ENCODE peak calls at places on chromosomes 13 and 19, in six cellular contexts. I is kidney tubule cell; B is GM04503; Q is upper lobe of right lung; E is activated CD8-positive, alpha-beta memory T cell treated with anti-CD3 and anti-CD28 coated beads for 24 hours; D is brain microvascular endothelial cell. R is an unnamed sample.

GRCh38 chr19:17749912-17750317 is 1.4 kb upstream of the FCHO1 start:
- DNase-seq in B (no peak), E (peak), Q (no peak), I (no peak), D (no peak), R (no peak)

GRCh38 chr19:9547870-9548269 is 9.4 kb upstream of the ZNF426 start:
- DNase-seq in E (no peak), B (no peak), Q (no peak), D (no peak), I (no peak), R (no peak)

GRCh38 chr19:42153606-42154405 is 21.6 kb upstream of the POU2F2 start:
- DNase-seq in B (no peak), E (no peak), D (no peak), Q (no peak), I (no peak), R (no peak)

GRCh38 chr19:46428278-46429141 is at the start of gene PNMA8C:
- DNase-seq in Q (peak), D (peak), I (peak), B (no peak), E (peak), R (peak)

GRCh38 chr19:23415561-23416191 is 20.4 kb upstream of the ZNF91 start:
- DNase-seq in Q (peak), D (no peak), E (peak), I (peak), B (no peak), R (no peak)

GRCh38 chr13:114013336-114013735 is 39.5 kb upstream of the C13orf46 start:
- DNase-seq in E (no peak), Q (no peak), D (no peak), B (no peak), I (no peak), R (no peak)

GRCh38 chr19:15113245-15114152 is 6.3 kb downstream of the SYDE1 start:
- DNase-seq in B (no peak), D (no peak), I (no peak), Q (no peak), E (no peak), R (no peak)

GRCh38 chr19:49290517-49290916 is 34.5 kb downstream of the SLC6A16 start:
- DNase-seq in D (no peak), B (no peak), E (no peak), I (no peak), Q (no peak), R (no peak)

GRCh38 chr19:1295169-1296012 is 9.7 kb downstream of the EFNA2 start:
- DNase-seq in D (no peak), B (no peak), E (peak), I (no peak), Q (no peak), R (no peak)

GRCh38 chr19:480016-480855 is 16.1 kb upstream of the MADCAM1 start:
- DNase-seq in Q (peak), E (peak), D (peak), I (peak), B (peak), R (no peak)

GRCh38 chr13:81171065-81171647 is 830.2 kb upstream of the SPRY2 start:
- DNase-seq in E (no peak), D (no peak), I (peak), Q (no peak), B (no peak), R (no peak)

GRCh38 chr19:10975374-10976036 is 14.7 kb downstream of the SMARCA4 start:
- DNase-seq in E (no peak), D (peak), I (peak), Q (no peak), B (peak), R (no peak)

GRCh38 chr19:13506550-13506878 is 235 bp upstream of the CACNA1A start:
- DNase-seq in D (no peak), Q (no peak), B (no peak), I (no peak), E (no peak), R (no peak)

GRCh38 chr19:952680-953500 is 27.1 kb downstream of the ARID3A start:
- DNase-seq in E (no peak), Q (no peak), I (no peak), B (no peak), D (no peak), R (no peak)

GRCh38 chr19:1745589-1746031 is 7.7 kb upstream of the ONECUT3 start:
- DNase-seq in I (peak), B (no peak), Q (no peak), E (no peak), D (no peak), R (no peak)

GRCh38 chr13:84430015-84430414 is 547.7 kb upstream of the SLITRK1 start:
- DNase-seq in B (no peak), I (peak), Q (no peak), D (peak), E (no peak), R (no peak)

GRCh38 chr19:20269461-20269860 is 102.4 kb downstream of the ZNF486 start:
- DNase-seq in I (no peak), Q (no peak), D (no peak), E (no peak), B (no peak), R (no peak)

GRCh38 chr19:35291259-35291658 is 702 bp upstream of the MAG start:
- DNase-seq in I (no peak), Q (no peak), B (no peak), D (no peak), E (no peak), R (no peak)

GRCh38 chr13:110559429-110559943 is 2.0 kb downstream of the RAB20 start:
- DNase-seq in E (no peak), I (peak), D (peak), B (no peak), Q (peak), R (no peak)

GRCh38 chr19:48596679-48597465 is 9.7 kb upstream of the SPACA4 start:
- DNase-seq in I (peak), Q (no peak), B (no peak), E (peak), D (no peak), R (no peak)

GRCh38 chr13:31385534-31385933 is 185.8 kb downstream of the B3GLCT start:
- DNase-seq in D (no peak), I (no peak), B (no peak), E (no peak), Q (no peak), R (no peak)

GRCh38 chr19:12703056-12703455 is 6.6 kb upstream of the FBXW9 start:
- DNase-seq in B (no peak), E (no peak), D (no peak), Q (no peak), I (peak), R (no peak)

GRCh38 chr19:28516415-28516872 is 696.5 kb downstream of the UQCRFS1 start:
- DNase-seq in E (no peak), B (no peak), D (no peak), I (no peak), Q (no peak), R (no peak)

GRCh38 chr13:33388254-33388998 is 102.9 kb upstream of the STARD13 start:
- DNase-seq in Q (no peak), D (no peak), E (no peak), B (no peak), I (no peak), R (no peak)

GRCh38 chr19:3073159-3073563 is 10.9 kb upstream of the TLE5 start:
- DNase-seq in I (peak), Q (no peak), E (no peak), B (peak), D (peak), R (no peak)